ENCODE peak calls at places on chromosome 9, in ten cellular contexts. K is anterior cingulate cortex; E is activated T-helper 2 cell treated with anti-CD3 and anti-CD28 coated beads, Interferon-gamma antibody, Interleukin-2, Interleukin-4, amounts not matched to agents 10 μg/mL and 5 μg/mL and 100 μg/mL, durations not matched to agents 14 hours and 24 hours and 36 hours; N is NCI-H1105 treated with DMSO at 0.1 percent for 48 hours; F is activated CD8-positive, alpha-beta memory T cell treated with anti-CD3 and anti-CD28 coated beads for 4 hours; R is nucleus accumbens; Z is foreskin fibroblast; D is brain microvascular endothelial cell; S is left ventricle myocardium inferior; G is lower lobe of right lung. B is an unnamed sample.
A peak's percentile ranks its signal among the peaks of the same experiment; 100 is the strongest.

GRCh38 chr9:31320507-31320906 is 1063.9 kb upstream of the ACO1 start:
- DNase-seq in K (no peak), E (no peak), N (no peak), F (no peak), R (no peak), Z (no peak), D (no peak), S (no peak), G (no peak), B (no peak)

GRCh38 chr9:95182854-95183563 is 134.5 kb downstream of the FANCC start:
- DNase-seq in K (no peak), E (no peak), N (no peak), F (no peak), R (no peak), Z (no peak), D (peak; percentile 28), S (no peak), G (no peak), B (peak; percentile 26)

GRCh38 chr9:109176386-109176785 is 9.3 kb upstream of the FRRS1L start:
- DNase-seq in K (no peak), E (no peak), N (no peak), F (no peak), R (no peak), Z (no peak), D (no peak), S (no peak), G (no peak), B (no peak)

GRCh38 chr9:69466151-69466550 is 141.1 kb downstream of the ENTREP1 start:
- DNase-seq in K (no peak), E (no peak), N (no peak), F (no peak), R (no peak), Z (peak; percentile 77), D (no peak), S (no peak), G (no peak), B (no peak)

GRCh38 chr9:22079873-22080341 is 70.8 kb upstream of the CDKN2B start:
- DNase-seq in K (no peak), E (peak; percentile 58), N (no peak), F (peak; percentile 29), R (no peak), Z (peak; percentile 64), D (no peak), S (no peak), G (no peak), B (no peak)

GRCh38 chr9:134217431-134218210 is 53.3 kb upstream of the RNU6ATAC start:
- DNase-seq in K (no peak), E (no peak), N (peak; percentile 5), F (no peak), R (no peak), Z (peak; percentile 28), D (no peak), S (peak; percentile 13), G (no peak), B (no peak)

GRCh38 chr9:122225323-122226141 is 3.2 kb downstream of the LHX6 start:
- DNase-seq in K (no peak), E (no peak), N (no peak), F (no peak), R (no peak), Z (no peak), D (no peak), S (no peak), G (no peak), B (no peak)

GRCh38 chr9:96550659-96551058 is 69.0 kb downstream of the CDC14B start:
- DNase-seq in K (no peak), E (no peak), N (no peak), F (no peak), R (no peak), Z (no peak), D (no peak), S (no peak), G (no peak), B (no peak)

GRCh38 chr9:11038956-11039355 is 426.2 kb upstream of the PTPRD start:
- DNase-seq in K (no peak), E (no peak), N (no peak), F (no peak), R (no peak), Z (no peak), D (no peak), S (no peak), G (no peak), B (no peak)

GRCh38 chr9:136546697-136547481 is 1.0 kb upstream of the NOTCH1 start:
- DNase-seq in K (peak; percentile 66), E (peak; percentile 49), N (peak; percentile 39), F (no peak), R (no peak), Z (peak; percentile 76), D (peak; percentile 6), S (peak; percentile 75), G (peak; percentile 81), B (peak; percentile 17)

GRCh38 chr9:4581031-4581760 is 80.9 kb upstream of the PLPP6 start:
- DNase-seq in K (no peak), E (no peak), N (no peak), F (no peak), R (no peak), Z (no peak), D (no peak), S (no peak), G (no peak), B (no peak)

GRCh38 chr9:708182-708555 is 133.3 kb upstream of the DMRT1 start:
- DNase-seq in K (no peak), E (no peak), N (no peak), F (no peak), R (no peak), Z (peak; percentile 40), D (no peak), S (no peak), G (no peak), B (peak; percentile 74)

GRCh38 chr9:124834586-124834985 is 18.7 kb upstream of the WDR38 start:
- DNase-seq in K (no peak), E (no peak), N (no peak), F (no peak), R (no peak), Z (peak; percentile 58), D (no peak), S (no peak), G (no peak), B (no peak)

GRCh38 chr9:78713746-78714405 is 417.0 kb downstream of the PSAT1 start:
- DNase-seq in K (no peak), E (no peak), N (no peak), F (no peak), R (no peak), Z (peak; percentile 63), D (no peak), S (no peak), G (no peak), B (no peak)

GRCh38 chr9:110828148-110828730 is 159.6 kb downstream of the MUSK start:
- DNase-seq in K (peak; percentile 8), E (no peak), N (no peak), F (no peak), R (no peak), Z (peak; percentile 89), D (peak; percentile 46), S (peak; percentile 26), G (no peak), B (no peak)

GRCh38 chr9:132572921-132573320 is 9.5 kb upstream of the BARHL1 start:
- DNase-seq in K (no peak), E (no peak), N (no peak), F (no peak), R (no peak), Z (peak; percentile 41), D (peak; percentile 25), S (no peak), G (no peak), B (peak; percentile 26)

GRCh38 chr9:104961701-104962359 is 33.9 kb upstream of the ABCA1 start:
- DNase-seq in K (no peak), E (no peak), N (no peak), F (no peak), R (no peak), Z (peak; percentile 51), D (no peak), S (no peak), G (no peak), B (no peak)

GRCh38 chr9:136825295-136826187 is 16.7 kb upstream of the AJM1 start:
- DNase-seq in K (no peak), E (no peak), N (no peak), F (no peak), R (no peak), Z (no peak), D (no peak), S (no peak), G (no peak), B (no peak)